ENCODE peak calls at places on chromosomes 13 and 19, in ten cellular contexts. One of them, this sample, is unnamed.

GRCh38 chr19:35557539-35558399 is 5.7 kb downstream of the ATP4A start:
- DNase-seq in posterior cingulate gyrus: peak
- DNase-seq in H54: no peak
- DNase-seq in C1 segment of cervical spinal cord: no peak
- DNase-seq in Right ventricle myocardium superior: peak
- DNase-seq in NCI-H1092: peak
- DNase-seq in glutamatergic neuron: peak
- DNase-seq in AG09319: no peak
- DNase-seq in IMR-90: peak
- DNase-seq in COR-L47: no peak
- DNase-seq in this sample: no peak

GRCh38 chr19:18865973-18866799 is 29.8 kb downstream of the CERS1 start:
- DNase-seq in C1 segment of cervical spinal cord: peak
- DNase-seq in AG09319: no peak
- DNase-seq in Right ventricle myocardium superior: peak
- DNase-seq in COR-L47: no peak
- DNase-seq in posterior cingulate gyrus: no peak
- DNase-seq in NCI-H1092: no peak
- DNase-seq in glutamatergic neuron: peak
- DNase-seq in H54: peak
- DNase-seq in IMR-90: peak
- DNase-seq in this sample: no peak

GRCh38 chr19:41563847-41564514 is 12.0 kb upstream of the CEACAM21 start:
- DNase-seq in NCI-H1092: no peak
- DNase-seq in glutamatergic neuron: no peak
- DNase-seq in C1 segment of cervical spinal cord: no peak
- DNase-seq in Right ventricle myocardium superior: no peak
- DNase-seq in IMR-90: no peak
- DNase-seq in AG09319: no peak
- DNase-seq in posterior cingulate gyrus: no peak
- DNase-seq in H54: peak
- DNase-seq in COR-L47: peak
- DNase-seq in this sample: no peak

GRCh38 chr13:113051641-113052040 is 54.0 kb upstream of the F7 start:
- DNase-seq in C1 segment of cervical spinal cord: no peak
- DNase-seq in glutamatergic neuron: peak
- DNase-seq in AG09319: no peak
- DNase-seq in NCI-H1092: no peak
- DNase-seq in Right ventricle myocardium superior: no peak
- DNase-seq in IMR-90: no peak
- DNase-seq in COR-L47: no peak
- DNase-seq in H54: no peak
- DNase-seq in posterior cingulate gyrus: peak
- DNase-seq in this sample: no peak

GRCh38 chr13:99312493-99312883 is 5.3 kb upstream of the GPR183 start:
- DNase-seq in H54: no peak
- DNase-seq in IMR-90: peak
- DNase-seq in Right ventricle myocardium superior: peak
- DNase-seq in posterior cingulate gyrus: peak
- DNase-seq in NCI-H1092: no peak
- DNase-seq in C1 segment of cervical spinal cord: peak
- DNase-seq in COR-L47: no peak
- DNase-seq in glutamatergic neuron: no peak
- DNase-seq in AG09319: peak
- DNase-seq in this sample: peak

GRCh38 chr13:30165791-30166190 is 141.6 kb downstream of the KATNAL1 start:
- DNase-seq in IMR-90: no peak
- DNase-seq in H54: no peak
- DNase-seq in C1 segment of cervical spinal cord: peak
- DNase-seq in NCI-H1092: no peak
- DNase-seq in glutamatergic neuron: no peak
- DNase-seq in COR-L47: no peak
- DNase-seq in posterior cingulate gyrus: no peak
- DNase-seq in Right ventricle myocardium superior: no peak
- DNase-seq in AG09319: no peak
- DNase-seq in this sample: no peak

GRCh38 chr13:18936104-18936503 is 245.5 kb downstream of the TUBA3C start:
- DNase-seq in H54: no peak
- DNase-seq in C1 segment of cervical spinal cord: no peak
- DNase-seq in IMR-90: no peak
- DNase-seq in glutamatergic neuron: no peak
- DNase-seq in posterior cingulate gyrus: no peak
- DNase-seq in Right ventricle myocardium superior: no peak
- DNase-seq in NCI-H1092: no peak
- DNase-seq in AG09319: no peak
- DNase-seq in COR-L47: no peak
- DNase-seq in this sample: no peak

GRCh38 chr13:41822560-41822959 is 138.3 kb downstream of the VWA8 start:
- DNase-seq in H54: no peak
- DNase-seq in COR-L47: no peak
- DNase-seq in AG09319: no peak
- DNase-seq in glutamatergic neuron: no peak
- DNase-seq in IMR-90: no peak
- DNase-seq in posterior cingulate gyrus: no peak
- DNase-seq in C1 segment of cervical spinal cord: no peak
- DNase-seq in NCI-H1092: no peak
- DNase-seq in Right ventricle myocardium superior: no peak
- DNase-seq in this sample: no peak

GRCh38 chr13:83827338-83827737 is 54.9 kb downstream of the SLITRK1 start:
- DNase-seq in Right ventricle myocardium superior: no peak
- DNase-seq in posterior cingulate gyrus: no peak
- DNase-seq in C1 segment of cervical spinal cord: no peak
- DNase-seq in AG09319: no peak
- DNase-seq in NCI-H1092: no peak
- DNase-seq in IMR-90: no peak
- DNase-seq in glutamatergic neuron: no peak
- DNase-seq in H54: no peak
- DNase-seq in COR-L47: peak
- DNase-seq in this sample: no peak

GRCh38 chr19:1911098-1911497 is 5.9 kb downstream of the ADAT3 start:
- DNase-seq in COR-L47: no peak
- DNase-seq in C1 segment of cervical spinal cord: no peak
- DNase-seq in AG09319: no peak
- DNase-seq in Right ventricle myocardium superior: no peak
- DNase-seq in posterior cingulate gyrus: no peak
- DNase-seq in IMR-90: no peak
- DNase-seq in NCI-H1092: no peak
- DNase-seq in H54: no peak
- DNase-seq in glutamatergic neuron: no peak
- DNase-seq in this sample: no peak

GRCh38 chr13:40345654-40346372 is 320.6 kb downstream of the FOXO1 start:
- DNase-seq in AG09319: no peak
- DNase-seq in glutamatergic neuron: no peak
- DNase-seq in posterior cingulate gyrus: no peak
- DNase-seq in C1 segment of cervical spinal cord: no peak
- DNase-seq in Right ventricle myocardium superior: peak
- DNase-seq in COR-L47: no peak
- DNase-seq in NCI-H1092: no peak
- DNase-seq in H54: no peak
- DNase-seq in IMR-90: no peak
- DNase-seq in this sample: no peak

GRCh38 chr13:63497601-63498000 is 2082.0 kb upstream of the PCDH20 start:
- DNase-seq in posterior cingulate gyrus: no peak
- DNase-seq in Right ventricle myocardium superior: no peak
- DNase-seq in NCI-H1092: no peak
- DNase-seq in glutamatergic neuron: no peak
- DNase-seq in IMR-90: peak
- DNase-seq in C1 segment of cervical spinal cord: no peak
- DNase-seq in COR-L47: no peak
- DNase-seq in H54: no peak
- DNase-seq in AG09319: no peak
- DNase-seq in this sample: no peak

GRCh38 chr13:52141299-52141698 is 12.4 kb upstream of the NEK5 start:
- DNase-seq in AG09319: no peak
- DNase-seq in C1 segment of cervical spinal cord: no peak
- DNase-seq in H54: no peak
- DNase-seq in glutamatergic neuron: no peak
- DNase-seq in Right ventricle myocardium superior: no peak
- DNase-seq in NCI-H1092: no peak
- DNase-seq in posterior cingulate gyrus: no peak
- DNase-seq in IMR-90: no peak
- DNase-seq in COR-L47: no peak
- DNase-seq in this sample: no peak

GRCh38 chr19:46081928-46082727 is 41.3 kb upstream of the IGFL4 start:
- DNase-seq in NCI-H1092: peak
- DNase-seq in posterior cingulate gyrus: no peak
- DNase-seq in Right ventricle myocardium superior: no peak
- DNase-seq in COR-L47: peak
- DNase-seq in C1 segment of cervical spinal cord: no peak
- DNase-seq in AG09319: no peak
- DNase-seq in glutamatergic neuron: no peak
- DNase-seq in H54: peak
- DNase-seq in IMR-90: peak
- DNase-seq in this sample: no peak

GRCh38 chr13:31115616-31116015 is 46.1 kb downstream of the HSPH1 start:
- DNase-seq in IMR-90: no peak
- DNase-seq in AG09319: no peak
- DNase-seq in Right ventricle myocardium superior: no peak
- DNase-seq in glutamatergic neuron: no peak
- DNase-seq in NCI-H1092: no peak
- DNase-seq in posterior cingulate gyrus: no peak
- DNase-seq in C1 segment of cervical spinal cord: no peak
- DNase-seq in COR-L47: peak
- DNase-seq in H54: no peak
- DNase-seq in this sample: no peak

GRCh38 chr13:77305276-77305675 is 21.6 kb downstream of the MYCBP2 start:
- DNase-seq in H54: no peak
- DNase-seq in AG09319: no peak
- DNase-seq in glutamatergic neuron: no peak
- DNase-seq in NCI-H1092: no peak
- DNase-seq in COR-L47: no peak
- DNase-seq in posterior cingulate gyrus: no peak
- DNase-seq in C1 segment of cervical spinal cord: no peak
- DNase-seq in Right ventricle myocardium superior: no peak
- DNase-seq in IMR-90: no peak
- DNase-seq in this sample: no peak

GRCh38 chr13:27293051-27293691 is 22.5 kb downstream of the RASL11A start:
- DNase-seq in NCI-H1092: no peak
- DNase-seq in IMR-90: no peak
- DNase-seq in Right ventricle myocardium superior: no peak
- DNase-seq in AG09319: no peak
- DNase-seq in glutamatergic neuron: no peak
- DNase-seq in C1 segment of cervical spinal cord: no peak
- DNase-seq in posterior cingulate gyrus: no peak
- DNase-seq in COR-L47: no peak
- DNase-seq in H54: no peak
- DNase-seq in this sample: no peak

GRCh38 chr19:40433391-40434216 is 7.8 kb upstream of the SERTAD1 start:
- DNase-seq in Right ventricle myocardium superior: peak
- DNase-seq in glutamatergic neuron: peak
- DNase-seq in posterior cingulate gyrus: peak
- DNase-seq in H54: peak
- DNase-seq in NCI-H1092: peak
- DNase-seq in IMR-90: peak
- DNase-seq in AG09319: peak
- DNase-seq in COR-L47: peak
- DNase-seq in C1 segment of cervical spinal cord: peak
- DNase-seq in this sample: peak

GRCh38 chr19:16703677-16704076 is 16.0 kb upstream of the NWD1 start:
- DNase-seq in IMR-90: no peak
- DNase-seq in COR-L47: no peak
- DNase-seq in Right ventricle myocardium superior: no peak
- DNase-seq in C1 segment of cervical spinal cord: no peak
- DNase-seq in glutamatergic neuron: no peak
- DNase-seq in AG09319: no peak
- DNase-seq in H54: no peak
- DNase-seq in NCI-H1092: no peak
- DNase-seq in posterior cingulate gyrus: no peak
- DNase-seq in this sample: no peak

GRCh38 chr13:56528040-56528760 is 612.5 kb upstream of the PRR20A start:
- DNase-seq in IMR-90: no peak
- DNase-seq in NCI-H1092: peak
- DNase-seq in C1 segment of cervical spinal cord: no peak
- DNase-seq in glutamatergic neuron: no peak
- DNase-seq in Right ventricle myocardium superior: no peak
- DNase-seq in AG09319: no peak
- DNase-seq in posterior cingulate gyrus: no peak
- DNase-seq in H54: no peak
- DNase-seq in COR-L47: peak
- DNase-seq in this sample: no peak

GRCh38 chr19:33868821-33869412 is 72.2 kb downstream of the KCTD15 start:
- DNase-seq in COR-L47: no peak
- DNase-seq in Right ventricle myocardium superior: peak
- DNase-seq in IMR-90: no peak
- DNase-seq in posterior cingulate gyrus: peak
- DNase-seq in glutamatergic neuron: no peak
- DNase-seq in AG09319: no peak
- DNase-seq in NCI-H1092: no peak
- DNase-seq in H54: no peak
- DNase-seq in C1 segment of cervical spinal cord: peak
- DNase-seq in this sample: peak

GRCh38 chr19:6126335-6126974 is 9.0 kb upstream of the ACSBG2 start:
- DNase-seq in posterior cingulate gyrus: no peak
- DNase-seq in AG09319: no peak
- DNase-seq in IMR-90: peak
- DNase-seq in C1 segment of cervical spinal cord: no peak
- DNase-seq in H54: peak
- DNase-seq in NCI-H1092: peak
- DNase-seq in COR-L47: peak
- DNase-seq in Right ventricle myocardium superior: no peak
- DNase-seq in glutamatergic neuron: no peak
- DNase-seq in this sample: no peak

GRCh38 chr19:4052993-4053422 is 13.7 kb downstream of the ZBTB7A start:
- DNase-seq in IMR-90: no peak
- DNase-seq in AG09319: no peak
- DNase-seq in COR-L47: no peak
- DNase-seq in H54: peak
- DNase-seq in C1 segment of cervical spinal cord: no peak
- DNase-seq in NCI-H1092: no peak
- DNase-seq in glutamatergic neuron: no peak
- DNase-seq in posterior cingulate gyrus: peak
- DNase-seq in Right ventricle myocardium superior: no peak
- DNase-seq in this sample: no peak

GRCh38 chr13:71865858-71866172 is 1.2 kb downstream of the DACH1 start:
- DNase-seq in COR-L47: no peak
- DNase-seq in NCI-H1092: peak
- DNase-seq in posterior cingulate gyrus: peak
- DNase-seq in AG09319: no peak
- DNase-seq in IMR-90: no peak
- DNase-seq in Right ventricle myocardium superior: peak
- DNase-seq in H54: no peak
- DNase-seq in glutamatergic neuron: peak
- DNase-seq in C1 segment of cervical spinal cord: no peak
- DNase-seq in this sample: peak

GRCh38 chr13:107124129-107124718 is 556.3 kb upstream of the ARGLU1 start:
- DNase-seq in glutamatergic neuron: no peak
- DNase-seq in Right ventricle myocardium superior: no peak
- DNase-seq in posterior cingulate gyrus: no peak
- DNase-seq in C1 segment of cervical spinal cord: no peak
- DNase-seq in AG09319: no peak
- DNase-seq in IMR-90: peak
- DNase-seq in COR-L47: no peak
- DNase-seq in H54: no peak
- DNase-seq in NCI-H1092: peak
- DNase-seq in this sample: no peak

GRCh38 chr19:30788105-30788765 is 416.1 kb downstream of the ZNF536 start:
- DNase-seq in Right ventricle myocardium superior: no peak
- DNase-seq in NCI-H1092: no peak
- DNase-seq in AG09319: no peak
- DNase-seq in posterior cingulate gyrus: no peak
- DNase-seq in IMR-90: no peak
- DNase-seq in C1 segment of cervical spinal cord: no peak
- DNase-seq in H54: no peak
- DNase-seq in COR-L47: no peak
- DNase-seq in glutamatergic neuron: no peak
- DNase-seq in this sample: no peak

GRCh38 chr13:97318532-97318931 is 96.4 kb downstream of the MBNL2 start:
- DNase-seq in IMR-90: peak
- DNase-seq in C1 segment of cervical spinal cord: no peak
- DNase-seq in COR-L47: no peak
- DNase-seq in NCI-H1092: no peak
- DNase-seq in AG09319: no peak
- DNase-seq in posterior cingulate gyrus: no peak
- DNase-seq in glutamatergic neuron: no peak
- DNase-seq in Right ventricle myocardium superior: no peak
- DNase-seq in H54: no peak
- DNase-seq in this sample: no peak

GRCh38 chr13:74819549-74819948 is 662.4 kb downstream of the TBC1D4 start:
- DNase-seq in AG09319: no peak
- DNase-seq in Right ventricle myocardium superior: no peak
- DNase-seq in glutamatergic neuron: no peak
- DNase-seq in IMR-90: no peak
- DNase-seq in H54: no peak
- DNase-seq in C1 segment of cervical spinal cord: no peak
- DNase-seq in posterior cingulate gyrus: no peak
- DNase-seq in NCI-H1092: no peak
- DNase-seq in COR-L47: no peak
- DNase-seq in this sample: no peak

This sample was measured in sigmoid colon.